ENCODE peak calls at places on chromosomes 7 and 10, in six cellular contexts. I is naive thymus-derived CD8-positive, alpha-beta T cell; Y is SJSA1; K is GM19239; H is AG04450; X is NCI-H187. E is an unnamed sample.

GRCh38 chr7:74380720-74381119 is 73.0 kb upstream of the GTF2IRD1 start:
- DNase-seq in I (no peak), Y (no peak), K (no peak), H (no peak), X (no peak), E (no peak)

GRCh38 chr10:60433684-60434083 is 44.0 kb upstream of the ANK3 start:
- DNase-seq in I (no peak), Y (no peak), K (no peak), H (peak; percentile 55), X (no peak), E (no peak)

GRCh38 chr7:130273863-130274262 is 7.2 kb downstream of the CPA2 start:
- DNase-seq in I (no peak), Y (no peak), K (no peak), H (peak; percentile 23), X (no peak), E (peak; percentile 42)

GRCh38 chr10:12777840-12778585 is 223.5 kb downstream of the CCDC3 start:
- DNase-seq in I (no peak), Y (no peak), K (no peak), H (no peak), X (no peak), E (no peak)

GRCh38 chr7:51301806-51302205 is 14.8 kb downstream of the COBL start:
- DNase-seq in I (no peak), Y (no peak), K (no peak), H (no peak), X (no peak), E (no peak)

GRCh38 chr10:78260141-78260540 is 226.5 kb downstream of the RPS24 start:
- DNase-seq in I (no peak), Y (no peak), K (no peak), H (no peak), X (no peak), E (no peak)

GRCh38 chr7:98669417-98670015 is 52.4 kb downstream of the NPTX2 start:
- DNase-seq in I (no peak), Y (no peak), K (no peak), H (no peak), X (no peak), E (no peak)

GRCh38 chr7:117085769-117086463 is 132.6 kb downstream of the ST7 start:
- DNase-seq in I (no peak), Y (no peak), K (no peak), H (no peak), X (no peak), E (no peak)

GRCh38 chr10:94423627-94424026 is 21.3 kb downstream of the TBC1D12 start:
- DNase-seq in I (no peak), Y (no peak), K (no peak), H (peak; percentile 38), X (no peak), E (no peak)

GRCh38 chr10:49610015-49610734 is at the start of gene SLC18A3:
- DNase-seq in I (no peak), Y (no peak), K (no peak), H (no peak), X (no peak), E (no peak)

GRCh38 chr7:80411621-80412020 is 100.2 kb downstream of the GNAT3 start:
- DNase-seq in I (no peak), Y (no peak), K (no peak), H (no peak), X (no peak), E (no peak)

GRCh38 chr7:87058739-87059524 is 522 bp downstream of the ELAPOR2 start:
- DNase-seq in I (peak; percentile 4), Y (no peak), K (peak; percentile 33), H (no peak), X (peak; percentile 45), E (no peak)

GRCh38 chr7:119374436-119374835 is 898.5 kb upstream of the KCND2 start:
- DNase-seq in I (no peak), Y (no peak), K (no peak), H (no peak), X (no peak), E (no peak)